ENCODE peak calls at places on chromosome 6, in four cellular contexts. P is K562, S is GM12878, J is A549. V is an unnamed sample.

GRCh38 chr6:71125216-71125615 is 163.4 kb upstream of the OGFRL1 start:
- DNase-seq in P (no peak), S (no peak), J (no peak), V (no peak)

GRCh38 chr6:98669371-98669770 is 165.0 kb upstream of the POU3F2 start:
- DNase-seq in P (no peak), S (no peak), J (no peak), V (no peak)

GRCh38 chr6:135474362-135474761 is 23.2 kb downstream of the AHI1 start:
- DNase-seq in P (no peak), S (no peak), J (no peak), V (no peak)

GRCh38 chr6:45655630-45656422 is 278.1 kb upstream of the SUPT3H start:
- DNase-seq in P (no peak), S (no peak), J (peak; percentile 77), V (no peak)

GRCh38 chr6:25590986-25591385 is 61.0 kb upstream of the SCGN start:
- DNase-seq in P (no peak), S (no peak), J (no peak), V (no peak)

GRCh38 chr6:163599684-163600083 is 185.2 kb downstream of the QKI start:
- DNase-seq in P (no peak), S (no peak), J (no peak), V (no peak)

GRCh38 chr6:125203395-125203794 is 49.8 kb downstream of the TPD52L1 start:
- DNase-seq in P (no peak), S (no peak), J (no peak), V (no peak)

GRCh38 chr6:82588020-82588419 is 224.4 kb downstream of the TPBG start:
- DNase-seq in P (no peak), S (no peak), J (no peak), V (no peak)

GRCh38 chr6:57432162-57432561 is 114.7 kb downstream of the PRIM2 start:
- DNase-seq in P (no peak), S (no peak), J (no peak), V (peak; percentile 3)

GRCh38 chr6:35544748-35545361 is 32.2 kb upstream of the TULP1 start:
- DNase-seq in P (no peak), S (no peak), J (no peak), V (no peak)

GRCh38 chr6:35275417-35275816 is 15.9 kb downstream of the ZNF76 start:
- DNase-seq in P (no peak), S (no peak), J (no peak), V (no peak)

GRCh38 chr6:31495580-31495979 is 2.4 kb upstream of the MICB start:
- DNase-seq in P (no peak), S (no peak), J (no peak), V (no peak)

GRCh38 chr6:12164508-12164770 is 125.7 kb upstream of the EDN1 start:
- DNase-seq in P (no peak), S (no peak), J (no peak), V (no peak)

GRCh38 chr6:99187429-99187828 is 162.0 kb downstream of the FAXC start:
- DNase-seq in P (no peak), S (no peak), J (no peak), V (no peak)

GRCh38 chr6:112310439-112311154 is 36.5 kb upstream of the RFPL4B start:
- DNase-seq in P (no peak), S (no peak), J (no peak), V (no peak)

GRCh38 chr6:30260036-30260504 is 46.9 kb upstream of the TRIM26 start:
- DNase-seq in P (no peak), S (no peak), J (no peak), V (no peak)

GRCh38 chr6:27669278-27669797 is 196.4 kb upstream of the ZNF184 start:
- DNase-seq in P (no peak), S (no peak), J (no peak), V (no peak)

GRCh38 chr6:26328265-26328844 is 36.6 kb upstream of the BTN3A2 start:
- DNase-seq in P (no peak), S (no peak), J (no peak), V (no peak)

GRCh38 chr6:155154158-155154830 is 109.5 kb upstream of the CLDN20 start:
- DNase-seq in P (peak; percentile 56), S (no peak), J (no peak), V (peak; percentile 30)

DNA sequence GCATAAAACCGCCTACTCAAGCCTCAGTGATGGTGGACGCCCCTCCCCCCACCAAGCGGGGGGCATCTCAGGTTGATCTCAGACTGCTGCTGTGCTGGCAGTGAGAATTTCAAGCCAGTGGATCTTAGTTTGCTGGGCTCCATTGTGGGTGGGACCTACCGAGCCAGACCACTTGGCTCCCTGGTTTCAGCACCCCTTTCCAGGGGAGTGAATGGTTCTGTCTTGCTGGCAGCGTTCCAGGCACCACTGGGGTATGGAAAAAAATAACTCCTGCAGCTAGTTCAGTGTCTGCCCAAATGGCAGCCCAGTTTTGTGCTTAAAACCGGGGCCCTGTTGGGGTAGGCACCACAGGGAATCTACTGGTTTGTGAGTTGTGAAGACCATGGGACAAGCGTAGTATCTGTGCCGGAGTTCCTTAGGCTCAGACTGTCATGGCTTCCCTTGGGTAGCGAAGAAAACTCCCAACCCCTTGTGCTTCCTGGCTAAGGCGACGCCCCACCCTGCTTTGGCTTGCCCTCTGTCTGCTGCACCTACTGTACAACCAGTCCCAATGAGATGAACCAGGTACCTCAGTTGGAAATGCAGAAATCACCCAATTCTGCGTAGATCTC is 1334.5 kb upstream of the ADGRB3 start:
- DNase-seq in P (no peak), S (no peak), J (no peak), V (no peak)
- TF ChIP-seq POLR2AphosphoS2 in P (no peak), S (no peak), J (no peak), V (no peak)

DNA sequence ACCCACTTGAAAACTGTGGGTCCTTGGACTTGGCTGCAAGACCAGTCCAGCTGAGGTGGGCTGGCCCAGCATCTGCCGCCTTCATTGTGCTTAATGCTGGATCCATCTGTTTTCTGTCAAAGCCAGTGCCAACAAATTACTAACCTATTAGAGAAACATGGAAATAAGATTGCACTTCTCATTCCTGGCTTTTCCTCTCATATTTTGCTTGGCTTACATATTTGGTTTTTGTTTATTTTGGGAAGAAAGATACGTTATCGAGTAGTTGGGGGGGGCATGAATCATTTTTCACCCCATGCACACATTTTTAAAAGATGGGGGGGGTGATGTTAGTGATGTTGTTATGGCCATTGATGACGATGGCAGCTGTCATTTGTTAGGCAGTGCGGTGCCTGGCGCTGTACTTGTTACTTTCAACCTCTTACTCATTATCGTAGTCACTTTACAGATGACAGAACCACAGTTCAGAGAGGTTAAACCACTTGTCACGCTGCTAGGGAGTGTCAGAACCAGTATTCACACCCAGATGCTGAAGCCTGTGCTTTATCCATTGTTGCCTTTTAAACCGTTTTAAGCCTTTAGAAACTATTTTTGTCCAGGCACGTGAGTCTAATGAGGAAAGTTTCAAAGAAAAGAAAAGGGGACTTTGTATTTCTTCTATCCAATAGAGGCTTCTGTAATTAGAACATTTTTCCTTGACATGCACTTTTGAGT is 180.0 kb downstream of the TMEM242 start:
- DNase-seq in P (no peak), S (no peak), J (no peak), V (no peak)
- TF ChIP-seq ESRRA in P (no peak), S (no peak), J (no peak), V (no peak)

GRCh38 chr6:1630771-1631217 is 21.1 kb downstream of the FOXC1 start:
- DNase-seq in P (peak; percentile 55), S (no peak), J (no peak), V (no peak)
- TF ChIP-seq POLR2AphosphoS2 in P (no peak), S (no peak), J (no peak), V (no peak)

GRCh38 chr6:77456531-77457248 is 6.6 kb downstream of the HTR1B start:
- DNase-seq in P (no peak), S (no peak), J (no peak), V (peak; percentile 12)
- TF ChIP-seq ESRRA in P (no peak), S (no peak), J (no peak), V (no peak)

GRCh38 chr6:15344186-15344506 is 98.3 kb downstream of the JARID2 start:
- DNase-seq in P (no peak), S (no peak), J (no peak), V (no peak)

GRCh38 chr6:15342114-15342513 is 96.2 kb downstream of the JARID2 start:
- DNase-seq in P (no peak), S (no peak), J (no peak), V (no peak)

GRCh38 chr6:15346315-15346714 is 100.4 kb downstream of the JARID2 start:
- DNase-seq in P (no peak), S (no peak), J (no peak), V (no peak)

GRCh38 chr6:15343490-15344185 is 97.8 kb downstream of the JARID2 start:
- DNase-seq in P (no peak), S (no peak), J (no peak), V (no peak)

GRCh38 chr6:15344831-15345230 is 99.0 kb downstream of the JARID2 start:
- DNase-seq in P (no peak), S (no peak), J (no peak), V (no peak)
- TF ChIP-seq POLR2AphosphoS2 in P (no peak), S (no peak), J (no peak), V (no peak)